ENCODE peak calls at places on chromosome 9, in seven cellular contexts. One of them, this sample, is unnamed.

GRCh38 chr9:125630436-125630835 is 76.6 kb downstream of the MAPKAP1 start:
- DNase-seq in fibroblast of mammary gland: no peak
- DNase-seq in astrocyte of the cerebellum: no peak
- DNase-seq in H9: no peak
- DNase-seq in prostate gland: no peak
- DNase-seq in CD8-positive, alpha-beta T cell: no peak
- DNase-seq in kidney epithelial cell: no peak
- DNase-seq in this sample: no peak

GRCh38 chr9:14314424-14314928 is 535 bp upstream of the NFIB start:
- DNase-seq in H9: peak; percentile 64
- DNase-seq in kidney epithelial cell: no peak
- DNase-seq in prostate gland: peak; percentile 88
- DNase-seq in astrocyte of the cerebellum: peak; percentile 88
- DNase-seq in CD8-positive, alpha-beta T cell: no peak
- DNase-seq in fibroblast of mammary gland: peak; percentile 90
- DNase-seq in this sample: no peak

GRCh38 chr9:82206946-82207345 is 218.4 kb downstream of the SPATA31D1 start:
- DNase-seq in kidney epithelial cell: no peak
- DNase-seq in CD8-positive, alpha-beta T cell: no peak
- DNase-seq in prostate gland: no peak
- DNase-seq in astrocyte of the cerebellum: no peak
- DNase-seq in H9: no peak
- DNase-seq in fibroblast of mammary gland: no peak
- DNase-seq in this sample: no peak

GRCh38 chr9:125997510-125997823 is 250.3 kb downstream of the PBX3 start:
- DNase-seq in fibroblast of mammary gland: no peak
- DNase-seq in H9: no peak
- DNase-seq in astrocyte of the cerebellum: no peak
- DNase-seq in kidney epithelial cell: no peak
- DNase-seq in CD8-positive, alpha-beta T cell: no peak
- DNase-seq in prostate gland: no peak
- DNase-seq in this sample: no peak

GRCh38 chr9:15308511-15308910 is 1.5 kb upstream of the TTC39B start:
- DNase-seq in prostate gland: no peak
- DNase-seq in H9: no peak
- DNase-seq in CD8-positive, alpha-beta T cell: no peak
- DNase-seq in kidney epithelial cell: no peak
- DNase-seq in astrocyte of the cerebellum: peak; percentile 23
- DNase-seq in fibroblast of mammary gland: peak; percentile 71
- DNase-seq in this sample: no peak

GRCh38 chr9:76321185-76321828 is 72.9 kb downstream of the RFK start:
- DNase-seq in astrocyte of the cerebellum: peak; percentile 77
- DNase-seq in kidney epithelial cell: peak; percentile 71
- DNase-seq in CD8-positive, alpha-beta T cell: no peak
- DNase-seq in H9: no peak
- DNase-seq in prostate gland: no peak
- DNase-seq in fibroblast of mammary gland: peak; percentile 73
- DNase-seq in this sample: no peak

GRCh38 chr9:15498246-15499018 is 12.3 kb downstream of the PSIP1 start:
- DNase-seq in prostate gland: no peak
- DNase-seq in CD8-positive, alpha-beta T cell: no peak
- DNase-seq in astrocyte of the cerebellum: no peak
- DNase-seq in H9: no peak
- DNase-seq in fibroblast of mammary gland: no peak
- DNase-seq in kidney epithelial cell: no peak
- DNase-seq in this sample: no peak

GRCh38 chr9:122339579-122339978 is 31.2 kb upstream of the PTGS1 start:
- DNase-seq in CD8-positive, alpha-beta T cell: no peak
- DNase-seq in prostate gland: no peak
- DNase-seq in kidney epithelial cell: no peak
- DNase-seq in astrocyte of the cerebellum: no peak
- DNase-seq in H9: no peak
- DNase-seq in fibroblast of mammary gland: no peak
- DNase-seq in this sample: no peak

GRCh38 chr9:90905079-90905478 is 103.5 kb downstream of the SYK start:
- DNase-seq in fibroblast of mammary gland: no peak
- DNase-seq in kidney epithelial cell: no peak
- DNase-seq in prostate gland: peak; percentile 77
- DNase-seq in H9: no peak
- DNase-seq in CD8-positive, alpha-beta T cell: no peak
- DNase-seq in astrocyte of the cerebellum: no peak
- DNase-seq in this sample: no peak

GRCh38 chr9:38066907-38067610 is 2.0 kb downstream of the SHB start:
- DNase-seq in prostate gland: peak; percentile 72
- DNase-seq in kidney epithelial cell: no peak
- DNase-seq in fibroblast of mammary gland: no peak
- DNase-seq in CD8-positive, alpha-beta T cell: no peak
- DNase-seq in astrocyte of the cerebellum: no peak
- DNase-seq in H9: no peak
- DNase-seq in this sample: no peak

GRCh38 chr9:133485531-133486260 is 6.8 kb upstream of the SLC2A6 start:
- DNase-seq in fibroblast of mammary gland: no peak
- DNase-seq in CD8-positive, alpha-beta T cell: no peak
- DNase-seq in prostate gland: no peak
- DNase-seq in kidney epithelial cell: no peak
- DNase-seq in astrocyte of the cerebellum: no peak
- DNase-seq in H9: no peak
- DNase-seq in this sample: no peak

GRCh38 chr9:133483611-133484010 is 4.7 kb upstream of the SLC2A6 start:
- DNase-seq in CD8-positive, alpha-beta T cell: no peak
- DNase-seq in prostate gland: no peak
- DNase-seq in fibroblast of mammary gland: no peak
- DNase-seq in astrocyte of the cerebellum: no peak
- DNase-seq in kidney epithelial cell: no peak
- DNase-seq in H9: no peak
- DNase-seq in this sample: no peak

GRCh38 chr9:133487331-133487725 is 8.4 kb upstream of the SLC2A6 start:
- DNase-seq in fibroblast of mammary gland: no peak
- DNase-seq in astrocyte of the cerebellum: no peak
- DNase-seq in H9: no peak
- DNase-seq in prostate gland: no peak
- DNase-seq in kidney epithelial cell: no peak
- DNase-seq in CD8-positive, alpha-beta T cell: no peak
- DNase-seq in this sample: no peak

GRCh38 chr9:133488686-133489252 is 9.9 kb upstream of the SLC2A6 start:
- DNase-seq in astrocyte of the cerebellum: no peak
- DNase-seq in kidney epithelial cell: no peak
- DNase-seq in H9: no peak
- DNase-seq in fibroblast of mammary gland: no peak
- DNase-seq in CD8-positive, alpha-beta T cell: no peak
- DNase-seq in prostate gland: no peak
- DNase-seq in this sample: no peak

GRCh38 chr9:133484671-133485437 is 6.0 kb upstream of the SLC2A6 start:
- DNase-seq in kidney epithelial cell: no peak
- DNase-seq in fibroblast of mammary gland: no peak
- DNase-seq in astrocyte of the cerebellum: no peak
- DNase-seq in prostate gland: peak; percentile 27
- DNase-seq in H9: no peak
- DNase-seq in CD8-positive, alpha-beta T cell: no peak
- DNase-seq in this sample: no peak
- TF ChIP-seq CTCF in kidney epithelial cell: no peak
- TF ChIP-seq CTCF in fibroblast of mammary gland: no peak
- TF ChIP-seq CTCF in astrocyte of the cerebellum: no peak
- TF ChIP-seq CTCF in prostate gland: no peak
- TF ChIP-seq CTCF in H9: no peak
- TF ChIP-seq CTCF in CD8-positive, alpha-beta T cell: no peak
- TF ChIP-seq CTCF in this sample: no peak

GRCh38 chr9:110638381-110638954 is 30.1 kb upstream of the MUSK start:
- DNase-seq in prostate gland: no peak
- DNase-seq in CD8-positive, alpha-beta T cell: no peak
- DNase-seq in kidney epithelial cell: no peak
- DNase-seq in H9: no peak
- DNase-seq in astrocyte of the cerebellum: peak; percentile 24
- DNase-seq in fibroblast of mammary gland: peak; percentile 70
- DNase-seq in this sample: no peak
- TF ChIP-seq CTCF in prostate gland: peak; percentile 44
- TF ChIP-seq CTCF in CD8-positive, alpha-beta T cell: no peak
- TF ChIP-seq CTCF in kidney epithelial cell: peak; percentile 34
- TF ChIP-seq CTCF in H9: peak; percentile 59
- TF ChIP-seq CTCF in astrocyte of the cerebellum: peak; percentile 25
- TF ChIP-seq CTCF in fibroblast of mammary gland: peak; percentile 43
- TF ChIP-seq CTCF in this sample: peak; percentile 18

DNA sequence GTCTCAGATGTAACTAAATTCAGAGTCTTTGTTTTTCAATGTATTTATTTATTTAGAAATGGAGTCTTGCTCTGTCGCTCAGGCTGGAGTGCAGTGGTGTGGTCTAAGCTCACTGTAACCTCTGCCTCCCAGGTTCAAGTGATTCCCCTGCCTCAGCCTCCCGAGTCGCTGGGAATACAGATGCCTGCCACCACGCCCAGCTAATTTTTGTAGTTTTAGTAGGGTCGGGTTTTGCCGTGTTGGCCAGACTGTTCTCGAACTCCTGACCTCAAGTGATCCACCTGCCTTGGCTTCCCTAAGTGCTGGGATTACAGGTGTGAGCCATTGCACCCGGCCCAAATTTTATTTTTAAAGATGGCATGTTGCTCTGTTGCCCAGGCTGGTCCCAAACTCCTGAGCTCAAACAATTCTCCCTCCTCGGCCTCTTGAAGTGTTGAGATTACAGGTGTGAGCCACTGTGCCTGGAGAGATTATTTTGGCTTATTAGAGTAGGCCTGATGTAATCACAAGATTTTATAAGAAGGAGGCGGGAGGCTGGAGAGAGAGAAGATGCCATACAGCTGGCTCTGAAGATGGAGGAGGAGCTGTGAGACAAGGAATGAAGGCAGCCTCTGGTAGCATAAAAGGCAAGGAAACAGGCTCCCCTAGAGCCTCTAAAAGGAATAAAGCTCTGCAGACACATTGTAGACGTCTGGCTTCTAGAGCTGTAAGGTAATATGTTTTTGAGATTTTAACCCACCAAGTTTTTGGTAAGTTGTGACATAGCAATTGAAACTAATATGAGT is 12.9 kb upstream of the KLF9 start:
- DNase-seq in CD8-positive, alpha-beta T cell: no peak
- DNase-seq in prostate gland: peak; percentile 56
- DNase-seq in fibroblast of mammary gland: no peak
- DNase-seq in kidney epithelial cell: no peak
- DNase-seq in H9: no peak
- DNase-seq in astrocyte of the cerebellum: no peak
- DNase-seq in this sample: no peak
- TF ChIP-seq CTCF in CD8-positive, alpha-beta T cell: no peak
- TF ChIP-seq CTCF in prostate gland: no peak
- TF ChIP-seq CTCF in fibroblast of mammary gland: no peak
- TF ChIP-seq CTCF in kidney epithelial cell: no peak
- TF ChIP-seq CTCF in H9: no peak
- TF ChIP-seq CTCF in astrocyte of the cerebellum: no peak
- TF ChIP-seq CTCF in this sample: no peak

GRCh38 chr9:116000748-116001329 is 152.8 kb upstream of the PAPPA start:
- DNase-seq in CD8-positive, alpha-beta T cell: no peak
- DNase-seq in H9: peak; percentile 53
- DNase-seq in fibroblast of mammary gland: no peak
- DNase-seq in kidney epithelial cell: no peak
- DNase-seq in astrocyte of the cerebellum: no peak
- DNase-seq in prostate gland: no peak
- DNase-seq in this sample: no peak
- TF ChIP-seq CTCF in CD8-positive, alpha-beta T cell: no peak
- TF ChIP-seq CTCF in H9: peak; percentile 75
- TF ChIP-seq CTCF in fibroblast of mammary gland: peak; percentile 50
- TF ChIP-seq CTCF in kidney epithelial cell: peak; percentile 45
- TF ChIP-seq CTCF in astrocyte of the cerebellum: peak; percentile 45
- TF ChIP-seq CTCF in prostate gland: peak; percentile 27
- TF ChIP-seq CTCF in this sample: peak; percentile 46

This sample was measured in HFF-Myc.